ENCODE peak calls at places on chromosomes 1 and 21, in seven cellular contexts. One of them, this sample, is unnamed.
A peak's percentile ranks its signal among the peaks of the same experiment; 100 is the strongest.

GRCh38 chr1:118947003-118947765 is 41.0 kb downstream of the TBX15 start:
- DNase-seq in lower lobe of right lung: no peak
- DNase-seq in body of pancreas: no peak
- DNase-seq in upper lobe of right lung: no peak
- DNase-seq in heart left ventricle: no peak
- DNase-seq in astrocyte: no peak
- DNase-seq in A673: no peak
- DNase-seq in this sample: no peak

GRCh38 chr1:186391841-186392240 is 16.2 kb downstream of the ODR4 start:
- DNase-seq in lower lobe of right lung: no peak
- DNase-seq in body of pancreas: no peak
- DNase-seq in upper lobe of right lung: no peak
- DNase-seq in heart left ventricle: no peak
- DNase-seq in astrocyte: no peak
- DNase-seq in A673: no peak
- DNase-seq in this sample: no peak

GRCh38 chr1:4599951-4600481 is 54.4 kb upstream of the AJAP1 start:
- DNase-seq in lower lobe of right lung: no peak
- DNase-seq in body of pancreas: no peak
- DNase-seq in upper lobe of right lung: no peak
- DNase-seq in heart left ventricle: no peak
- DNase-seq in astrocyte: no peak
- DNase-seq in A673: no peak
- DNase-seq in this sample: no peak

GRCh38 chr21:25283720-25284119 is 323.6 kb downstream of the MRPL39 start:
- DNase-seq in lower lobe of right lung: no peak
- DNase-seq in body of pancreas: peak; percentile 5
- DNase-seq in upper lobe of right lung: no peak
- DNase-seq in heart left ventricle: no peak
- DNase-seq in astrocyte: peak; percentile 8
- DNase-seq in A673: peak; percentile 51
- DNase-seq in this sample: no peak

GRCh38 chr1:182890927-182891610 is 51.9 kb downstream of the DHX9 start:
- DNase-seq in lower lobe of right lung: peak; percentile 51
- DNase-seq in body of pancreas: peak; percentile 20
- DNase-seq in upper lobe of right lung: no peak
- DNase-seq in heart left ventricle: no peak
- DNase-seq in astrocyte: no peak
- DNase-seq in A673: no peak
- DNase-seq in this sample: no peak

GRCh38 chr1:115642168-115643072 is 650 bp downstream of the VANGL1 start:
- DNase-seq in lower lobe of right lung: peak; percentile 62
- DNase-seq in body of pancreas: peak; percentile 62
- DNase-seq in upper lobe of right lung: peak; percentile 74
- DNase-seq in heart left ventricle: peak; percentile 42
- DNase-seq in astrocyte: peak; percentile 32
- DNase-seq in A673: peak; percentile 61
- DNase-seq in this sample: no peak

GRCh38 chr1:46181343-46182260 is 5.3 kb upstream of the P3R3URF start:
- DNase-seq in lower lobe of right lung: no peak
- DNase-seq in body of pancreas: no peak
- DNase-seq in upper lobe of right lung: no peak
- DNase-seq in heart left ventricle: no peak
- DNase-seq in astrocyte: peak; percentile 55
- DNase-seq in A673: peak; percentile 49
- DNase-seq in this sample: no peak

GRCh38 chr1:2882968-2883696 is 81.6 kb upstream of the TTC34 start:
- DNase-seq in lower lobe of right lung: no peak
- DNase-seq in body of pancreas: no peak
- DNase-seq in upper lobe of right lung: no peak
- DNase-seq in heart left ventricle: no peak
- DNase-seq in astrocyte: no peak
- DNase-seq in A673: no peak
- DNase-seq in this sample: no peak

GRCh38 chr21:17688912-17689874 is 76.5 kb upstream of the BTG3 start:
- DNase-seq in lower lobe of right lung: peak; percentile 57
- DNase-seq in body of pancreas: peak; percentile 30
- DNase-seq in upper lobe of right lung: no peak
- DNase-seq in heart left ventricle: peak; percentile 44
- DNase-seq in astrocyte: peak; percentile 56
- DNase-seq in A673: peak; percentile 39
- DNase-seq in this sample: peak; percentile 90

GRCh38 chr1:30265127-30266070 is 458.0 kb downstream of the MATN1 start:
- DNase-seq in lower lobe of right lung: no peak
- DNase-seq in body of pancreas: no peak
- DNase-seq in upper lobe of right lung: no peak
- DNase-seq in heart left ventricle: no peak
- DNase-seq in astrocyte: no peak
- DNase-seq in A673: no peak
- DNase-seq in this sample: peak; percentile 33

GRCh38 chr1:10890391-10891073 is 94.1 kb upstream of the CASZ1 start:
- DNase-seq in lower lobe of right lung: no peak
- DNase-seq in body of pancreas: no peak
- DNase-seq in upper lobe of right lung: no peak
- DNase-seq in heart left ventricle: peak; percentile 10
- DNase-seq in astrocyte: no peak
- DNase-seq in A673: no peak
- DNase-seq in this sample: no peak

GRCh38 chr1:16126738-16127515 is 28.9 kb downstream of the EPHA2 start:
- DNase-seq in lower lobe of right lung: no peak
- DNase-seq in body of pancreas: no peak
- DNase-seq in upper lobe of right lung: no peak
- DNase-seq in heart left ventricle: peak; percentile 14
- DNase-seq in astrocyte: no peak
- DNase-seq in A673: no peak
- DNase-seq in this sample: peak; percentile 26

GRCh38 chr1:113438505-113439271 is 48.4 kb downstream of the MAGI3 start:
- DNase-seq in lower lobe of right lung: no peak
- DNase-seq in body of pancreas: no peak
- DNase-seq in upper lobe of right lung: no peak
- DNase-seq in heart left ventricle: no peak
- DNase-seq in astrocyte: no peak
- DNase-seq in A673: no peak
- DNase-seq in this sample: no peak

GRCh38 chr1:243731301-243731891 is 118.6 kb downstream of the AKT3 start:
- DNase-seq in lower lobe of right lung: no peak
- DNase-seq in body of pancreas: peak; percentile 80
- DNase-seq in upper lobe of right lung: no peak
- DNase-seq in heart left ventricle: peak; percentile 36
- DNase-seq in astrocyte: peak; percentile 82
- DNase-seq in A673: no peak
- DNase-seq in this sample: no peak

GRCh38 chr1:92653605-92654381 is 131.1 kb downstream of the EVI5 start:
- DNase-seq in lower lobe of right lung: no peak
- DNase-seq in body of pancreas: no peak
- DNase-seq in upper lobe of right lung: no peak
- DNase-seq in heart left ventricle: no peak
- DNase-seq in astrocyte: no peak
- DNase-seq in A673: no peak
- DNase-seq in this sample: no peak

GRCh38 chr1:210231846-210232523 is 611 bp upstream of the SERTAD4 start:
- DNase-seq in lower lobe of right lung: no peak
- DNase-seq in body of pancreas: no peak
- DNase-seq in upper lobe of right lung: no peak
- DNase-seq in heart left ventricle: peak; percentile 38
- DNase-seq in astrocyte: peak; percentile 35
- DNase-seq in A673: peak; percentile 81
- DNase-seq in this sample: no peak

GRCh38 chr1:241532864-241533263 is 686 bp downstream of the KMO start:
- DNase-seq in lower lobe of right lung: no peak
- DNase-seq in body of pancreas: no peak
- DNase-seq in upper lobe of right lung: no peak
- DNase-seq in heart left ventricle: no peak
- DNase-seq in astrocyte: no peak
- DNase-seq in A673: no peak
- DNase-seq in this sample: no peak
- H3K4me3 ChIP-seq in lower lobe of right lung: peak overlapping the region; percentile 54
- H3K4me3 ChIP-seq in body of pancreas: no peak overlapping the region
- H3K4me3 ChIP-seq in upper lobe of right lung: peak overlapping the region; percentile 57
- H3K4me3 ChIP-seq in heart left ventricle: no peak overlapping the region
- H3K4me3 ChIP-seq in astrocyte: no peak overlapping the region
- H3K4me3 ChIP-seq in A673: peak overlapping the region; percentile 48
- H3K4me3 ChIP-seq in this sample: no peak overlapping the region

GRCh38 chr1:226985239-226985838 is 45.2 kb downstream of the COQ8A start:
- DNase-seq in lower lobe of right lung: no peak
- DNase-seq in body of pancreas: no peak
- DNase-seq in upper lobe of right lung: no peak
- DNase-seq in heart left ventricle: no peak
- DNase-seq in astrocyte: no peak
- DNase-seq in A673: no peak
- DNase-seq in this sample: no peak
- H3K27ac ChIP-seq in lower lobe of right lung: no peak overlapping the region
- H3K27ac ChIP-seq in body of pancreas: no peak overlapping the region
- H3K27ac ChIP-seq in upper lobe of right lung: no peak overlapping the region
- H3K27ac ChIP-seq in heart left ventricle: peak overlapping the region; percentile 60
- H3K27ac ChIP-seq in astrocyte: no peak overlapping the region
- H3K27ac ChIP-seq in A673: no peak overlapping the region
- H3K27ac ChIP-seq in this sample: no peak overlapping the region

DNA sequence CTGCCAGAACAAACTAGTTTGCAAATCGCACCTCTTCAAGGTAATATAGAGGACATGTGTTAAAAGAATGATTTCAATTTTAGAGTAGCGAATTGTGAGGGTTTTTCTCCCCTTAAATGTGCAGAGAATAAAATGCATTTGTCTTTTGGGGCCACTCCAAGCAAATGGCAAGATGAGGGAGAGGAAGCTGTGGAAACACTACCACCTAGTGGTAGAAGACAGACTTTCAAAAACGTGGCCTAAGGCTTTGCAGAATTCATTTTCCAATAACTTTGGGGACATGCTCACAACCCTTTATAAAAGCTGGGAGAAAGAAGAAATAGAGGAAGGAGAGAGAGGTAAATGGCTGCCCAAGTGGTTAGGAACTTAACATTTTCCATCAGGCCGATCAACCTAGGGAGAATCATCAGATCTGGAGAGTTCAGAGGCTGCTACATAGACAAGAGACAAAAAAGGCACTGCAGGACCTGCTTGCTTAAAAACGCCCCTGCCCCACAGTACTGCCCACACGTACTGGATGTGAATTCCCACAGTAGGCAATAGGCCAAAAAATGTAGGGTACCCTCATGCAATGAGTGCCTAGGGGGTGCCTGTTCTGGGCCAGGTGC is 15.7 kb upstream of the RCAN1 start:
- DNase-seq in lower lobe of right lung: no peak
- DNase-seq in body of pancreas: peak; percentile 53
- DNase-seq in upper lobe of right lung: no peak
- DNase-seq in heart left ventricle: no peak
- DNase-seq in astrocyte: peak; percentile 13
- DNase-seq in A673: peak; percentile 68
- DNase-seq in this sample: no peak
- H3K36me3 ChIP-seq in lower lobe of right lung: no peaks in the 10 kb centered on the region
- H3K36me3 ChIP-seq in body of pancreas: no peaks in the 10 kb centered on the region
- H3K36me3 ChIP-seq in upper lobe of right lung: no peaks in the 10 kb centered on the region
- H3K36me3 ChIP-seq in heart left ventricle: no peaks in the 10 kb centered on the region
- H3K36me3 ChIP-seq in astrocyte: no peaks in the 10 kb centered on the region
- H3K36me3 ChIP-seq in A673: no peaks in the 10 kb centered on the region
- H3K36me3 ChIP-seq in this sample: no peaks in the 10 kb centered on the region

DNA sequence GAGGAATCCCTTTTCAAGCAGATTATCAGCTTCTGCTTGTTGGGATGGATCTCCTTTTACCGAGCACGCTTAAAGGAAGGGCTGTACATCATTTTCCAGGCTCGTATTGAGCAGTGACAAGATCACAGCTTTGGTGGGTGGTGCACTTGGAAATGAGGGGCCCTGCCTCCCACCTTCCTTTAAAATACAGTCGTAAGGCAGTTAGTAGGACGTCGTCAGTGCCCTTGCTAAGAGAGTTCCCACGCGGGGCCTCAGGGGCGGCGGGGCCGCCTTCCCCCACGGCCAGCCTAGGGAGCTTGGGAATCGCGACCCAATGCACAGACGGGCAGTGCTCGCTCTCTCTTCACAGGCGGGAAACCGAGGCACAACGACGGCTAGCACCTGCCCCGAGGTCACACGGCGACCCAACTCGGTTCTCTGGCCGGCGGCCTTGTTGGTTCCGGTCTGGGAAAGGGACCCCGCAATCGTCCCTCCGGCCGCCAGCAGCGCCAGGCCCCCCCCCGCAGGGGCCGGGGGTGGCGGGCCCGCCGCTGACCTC is 58.6 kb downstream of the H3-3A start:
- DNase-seq in lower lobe of right lung: no peak
- DNase-seq in body of pancreas: no peak
- DNase-seq in upper lobe of right lung: no peak
- DNase-seq in heart left ventricle: no peak
- DNase-seq in astrocyte: no peak
- DNase-seq in A673: no peak
- DNase-seq in this sample: no peak
- H3K4me3 ChIP-seq in lower lobe of right lung: peak overlapping the region; percentile 74
- H3K4me3 ChIP-seq in body of pancreas: no peak overlapping the region
- H3K4me3 ChIP-seq in upper lobe of right lung: peak overlapping the region; percentile 69
- H3K4me3 ChIP-seq in heart left ventricle: peak overlapping the region; percentile 68
- H3K4me3 ChIP-seq in astrocyte: peak overlapping the region; percentile 70
- H3K4me3 ChIP-seq in A673: peak overlapping the region; percentile 72
- H3K4me3 ChIP-seq in this sample: peak overlapping the region; percentile 55

DNA sequence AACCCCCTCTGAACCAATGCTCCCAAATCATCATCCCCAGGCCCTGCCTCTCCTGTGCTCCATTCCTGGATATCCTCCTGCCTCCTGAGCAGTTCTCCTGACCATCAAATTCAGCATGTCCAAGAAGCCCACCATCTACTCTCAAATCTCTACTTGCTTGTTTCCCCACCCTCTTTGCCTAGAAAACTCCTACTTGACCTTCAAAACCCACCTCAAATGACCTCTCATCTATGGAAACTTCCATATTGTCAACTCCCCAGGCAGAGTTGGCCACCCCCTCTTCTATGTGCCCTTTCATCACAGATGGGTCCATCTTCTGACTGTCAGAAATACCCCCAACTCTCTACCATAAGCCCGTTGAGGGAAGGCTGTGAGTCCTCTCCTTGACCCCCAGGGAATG is 16.8 kb downstream of the ADGRB2 start:
- DNase-seq in lower lobe of right lung: no peak
- DNase-seq in body of pancreas: no peak
- DNase-seq in upper lobe of right lung: no peak
- DNase-seq in heart left ventricle: no peak
- DNase-seq in astrocyte: no peak
- DNase-seq in A673: no peak
- DNase-seq in this sample: no peak
- H3K27ac ChIP-seq in lower lobe of right lung: no peak overlapping the region
- H3K27ac ChIP-seq in body of pancreas: no peak overlapping the region
- H3K27ac ChIP-seq in upper lobe of right lung: no peak overlapping the region
- H3K27ac ChIP-seq in heart left ventricle: no peak overlapping the region
- H3K27ac ChIP-seq in astrocyte: no peak overlapping the region
- H3K27ac ChIP-seq in A673: no peak overlapping the region
- H3K27ac ChIP-seq in this sample: no peak overlapping the region

GRCh38 chr1:173823776-173824314 is 628 bp upstream of the DARS2 start:
- DNase-seq in lower lobe of right lung: no peak
- DNase-seq in body of pancreas: no peak
- DNase-seq in upper lobe of right lung: no peak
- DNase-seq in heart left ventricle: no peak
- DNase-seq in astrocyte: peak; percentile 13
- DNase-seq in A673: no peak
- DNase-seq in this sample: no peak
- H3K36me3 ChIP-seq in lower lobe of right lung: no peaks in the 10 kb centered on the region
- H3K36me3 ChIP-seq in body of pancreas: no peaks in the 10 kb centered on the region
- H3K36me3 ChIP-seq in upper lobe of right lung: no peaks in the 10 kb centered on the region
- H3K36me3 ChIP-seq in heart left ventricle: no peaks in the 10 kb centered on the region
- H3K36me3 ChIP-seq in astrocyte: no peaks in the 10 kb centered on the region
- H3K36me3 ChIP-seq in A673: peaks cover 10% of the 10 kb centered on the region
- H3K36me3 ChIP-seq in this sample: peaks cover 51% of the 10 kb centered on the region